ENCODE peak calls at places on chromosomes 5 and 9, in four cellular contexts. C is SK-N-SH, W is H1, Y is K562. N is an unnamed sample.

GRCh38 chr9:111630182-111631070 is 708 bp upstream of the DNAJC25 start:
- DNase-seq in C (peak), Y (no peak), W (no peak), N (no peak)

GRCh38 chr9:2809692-2810423 is 34.0 kb downstream of the PUM3 start:
- DNase-seq in Y (no peak), C (no peak), W (peak), N (no peak)

GRCh38 chr5:39498247-39498952 is 73.6 kb upstream of the DAB2 start:
- DNase-seq in C (no peak), Y (no peak), W (no peak), N (no peak)

GRCh38 chr9:94799578-94800264 is 73.2 kb downstream of the AOPEP start:
- DNase-seq in W (no peak), Y (no peak), C (no peak), N (no peak)

GRCh38 chr5:150556106-150556505 is 48.2 kb downstream of the NDST1 start:
- DNase-seq in C (no peak), Y (no peak), W (no peak), N (no peak)

GRCh38 chr5:8457187-8458037 is 588.5 kb downstream of the MTRR start:
- DNase-seq in Y (peak), C (peak), W (no peak), N (peak)

GRCh38 chr5:93069276-93069675 is 511.7 kb downstream of the NR2F1-AS1 start:
- DNase-seq in W (no peak), C (no peak), Y (no peak), N (no peak)

GRCh38 chr5:124494540-124495116 is 251.8 kb downstream of the ZNF608 start:
- DNase-seq in Y (no peak), W (no peak), C (no peak), N (no peak)

GRCh38 chr5:68253612-68254341 is 38.2 kb downstream of the PIK3R1 start:
- DNase-seq in Y (no peak), W (no peak), C (no peak), N (no peak)

GRCh38 chr9:5499889-5500398 is 10.4 kb upstream of the PDCD1LG2 start:
- DNase-seq in W (no peak), Y (peak), C (peak), N (no peak)

GRCh38 chr5:52725065-52725746 is 62.5 kb upstream of the ITGA1 start:
- DNase-seq in W (no peak), C (no peak), Y (no peak), N (no peak)

GRCh38 chr9:13719981-13720380 is 440.5 kb upstream of the MPDZ start:
- DNase-seq in Y (no peak), C (no peak), W (no peak), N (no peak)

GRCh38 chr9:6843742-6844141 is 86.0 kb downstream of the KDM4C start:
- DNase-seq in C (no peak), Y (no peak), W (no peak), N (no peak)

DNA sequence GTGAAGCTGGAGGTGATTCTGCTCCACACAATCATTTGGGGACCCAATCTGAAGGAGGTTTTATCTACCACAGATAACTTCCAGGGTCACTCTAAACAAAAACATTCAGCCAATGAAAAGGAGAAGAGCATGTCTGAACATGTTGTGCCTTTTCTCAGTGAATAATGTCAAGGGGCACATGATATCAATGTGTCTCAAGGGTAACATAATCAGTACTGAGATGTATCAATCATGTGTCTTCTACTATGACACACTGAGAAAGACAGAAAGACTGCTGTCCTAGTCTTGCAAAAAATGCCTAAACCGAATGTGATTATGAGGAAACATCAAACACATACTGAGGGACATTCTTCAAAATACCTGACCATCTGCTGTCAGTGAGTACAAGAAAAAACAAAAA is 25.4 kb upstream of the RASA1 start:
- DNase-seq in W (no peak), C (no peak), Y (no peak), N (no peak)
- TF ChIP-seq NRF1 in W (no peak), C (no peak), Y (no peak), N (no peak)

DNA sequence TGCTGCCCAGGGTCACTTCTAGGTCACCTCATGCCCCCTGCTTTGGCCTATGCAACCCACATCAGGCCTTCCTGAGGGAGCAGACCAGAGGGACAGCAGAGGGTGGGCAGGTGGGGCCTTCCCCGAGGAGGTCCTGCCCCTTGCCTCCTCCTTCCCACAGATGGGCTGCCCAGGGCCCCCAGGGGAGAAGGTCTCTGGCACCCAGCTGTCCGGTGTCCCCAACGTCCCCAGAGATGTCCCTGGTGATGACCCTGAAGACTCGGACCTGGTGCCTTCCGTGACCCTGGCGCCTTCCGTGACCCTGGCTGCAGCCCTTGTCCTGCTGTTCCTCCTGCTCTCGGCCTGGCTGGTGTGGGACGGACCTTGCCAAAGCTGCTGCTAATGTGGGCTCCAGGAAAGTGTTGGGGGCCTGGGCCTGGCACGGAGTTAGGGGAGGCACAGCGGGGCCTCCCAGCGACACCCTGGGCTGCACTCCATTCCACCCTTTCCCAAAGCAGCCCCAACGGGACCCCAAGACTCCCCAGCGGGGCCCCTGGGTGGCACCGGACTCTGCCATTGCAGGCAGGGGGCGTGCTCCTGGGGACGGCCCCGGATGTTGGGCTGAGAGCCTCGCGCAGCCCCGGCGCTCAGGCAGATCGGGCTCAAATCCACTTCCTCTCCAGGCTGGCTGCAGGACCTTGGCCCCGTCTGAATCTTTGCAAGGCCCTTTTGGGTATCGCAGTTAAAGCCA is 6.8 kb upstream of the SLC2A6 start:
- DNase-seq in Y (peak), C (no peak), W (no peak), N (no peak)
- TF ChIP-seq NRF1 in Y (peak), C (no peak), W (no peak), N (no peak)

GRCh38 chr5:81789033-81789432 is 38.1 kb upstream of the SSBP2 start:
- DNase-seq in Y (peak), C (no peak), W (no peak), N (no peak)
- TF ChIP-seq NRF1 in Y (no peak), C (no peak), W (no peak), N (no peak)

GRCh38 chr9:21708846-21709245 is 93.6 kb upstream of the MTAP start:
- DNase-seq in Y (no peak), W (no peak), C (no peak), N (no peak)
- TF ChIP-seq NRF1 in Y (no peak), W (no peak), C (no peak), N (no peak)

GRCh38 chr5:43613370-43613769 is 10.4 kb downstream of the NNT start:
- DNase-seq in W (no peak), C (no peak), Y (no peak), N (no peak)

GRCh38 chr5:43619911-43620310 is 16.9 kb downstream of the NNT start:
- DNase-seq in Y (no peak), C (no peak), W (no peak), N (no peak)

GRCh38 chr5:43619380-43619779 is 16.4 kb downstream of the NNT start:
- DNase-seq in W (no peak), Y (no peak), C (no peak), N (no peak)

GRCh38 chr5:43615445-43616184 is 12.6 kb downstream of the NNT start:
- DNase-seq in C (no peak), W (no peak), Y (no peak), N (no peak)

GRCh38 chr5:43616535-43616934 is 13.6 kb downstream of the NNT start:
- DNase-seq in C (no peak), Y (no peak), W (no peak), N (no peak)
- TF ChIP-seq NRF1 in C (no peak), Y (no peak), W (no peak), N (no peak)

GRCh38 chr9:131012023-131012334 is 3.0 kb downstream of the LAMC3 start:
- DNase-seq in Y (no peak), C (no peak), W (no peak), N (no peak)

GRCh38 chr9:131013015-131013755 is 4.2 kb downstream of the LAMC3 start:
- DNase-seq in C (no peak), Y (peak), W (no peak), N (no peak)

GRCh38 chr9:131013771-131014676 is 5.0 kb downstream of the LAMC3 start:
- DNase-seq in Y (peak), C (no peak), W (no peak), N (no peak)

GRCh38 chr9:131011274-131012022 is 2.5 kb downstream of the LAMC3 start:
- DNase-seq in Y (no peak), W (no peak), C (peak), N (no peak)

GRCh38 chr9:131012396-131012917 is 3.5 kb downstream of the LAMC3 start:
- DNase-seq in W (no peak), C (peak), Y (no peak), N (no peak)
- TF ChIP-seq NRF1 in W (no peak), C (no peak), Y (no peak), N (no peak)

N was measured in GM12878.